ENCODE peak calls at places on chromosomes 13 and 19, in nine cellular contexts. A, J, P, G, T, K, L, M and I are unnamed samples.

GRCh38 chr13:73714522-73714921 is 419.7 kb downstream of the KLF12 start:
- DNase-seq in P (no peak), M (no peak), J (no peak), A (no peak), K (no peak), T (no peak), G (no peak), L (no peak), I (no peak)

GRCh38 chr13:110531671-110532083 is 29.8 kb downstream of the RAB20 start:
- DNase-seq in L (no peak), M (no peak), K (no peak), G (no peak), A (no peak), P (no peak), T (no peak), J (no peak), I (no peak)

GRCh38 chr19:291561-292280 is 518 bp upstream of the PLPP2 start:
- DNase-seq in T (no peak), K (no peak), G (no peak), J (no peak), L (no peak), P (no peak), A (no peak), M (no peak), I (no peak)

GRCh38 chr19:55188620-55189019 is 8.5 kb upstream of the SYT5 start:
- DNase-seq in K (no peak), M (no peak), J (no peak), T (no peak), A (no peak), G (no peak), L (no peak), P (no peak), I (no peak)

GRCh38 chr13:85520445-85520844 is 278.8 kb downstream of the SLITRK6 start:
- DNase-seq in A (no peak), J (no peak), M (no peak), P (no peak), T (no peak), G (no peak), L (no peak), K (no peak), I (no peak)

GRCh38 chr13:28441533-28441928 is 53.4 kb downstream of the FLT1 start:
- DNase-seq in G (no peak), A (no peak), J (no peak), T (no peak), P (no peak), L (no peak), M (no peak), K (no peak), I (no peak)

GRCh38 chr13:51518847-51519246 is 65.4 kb upstream of the WDFY2 start:
- DNase-seq in M (no peak), T (no peak), A (no peak), J (no peak), L (no peak), G (no peak), K (no peak), P (no peak), I (peak; percentile 32)

GRCh38 chr13:48400820-48401219 is 12.1 kb downstream of the LPAR6 start:
- DNase-seq in G (peak; percentile 3), K (no peak), A (no peak), T (no peak), M (no peak), J (peak; percentile 56), L (no peak), P (no peak), I (no peak)

GRCh38 chr13:111990362-111990761 is 76.6 kb upstream of the SOX1 start:
- DNase-seq in J (no peak), K (no peak), G (no peak), M (no peak), P (no peak), L (no peak), T (no peak), A (no peak), I (no peak)

GRCh38 chr19:30447276-30447870 is 75.2 kb downstream of the ZNF536 start:
- DNase-seq in A (no peak), K (no peak), T (no peak), P (no peak), M (no peak), J (no peak), L (no peak), G (no peak), I (no peak)

GRCh38 chr13:110347535-110348308 is 40.6 kb downstream of the COL4A2 start:
- DNase-seq in P (no peak), A (no peak), T (peak; percentile 63), J (peak; percentile 71), M (no peak), L (no peak), G (no peak), K (no peak), I (no peak)

GRCh38 chr19:5001547-5002131 is 32.7 kb downstream of the KDM4B start:
- DNase-seq in M (no peak), J (peak; percentile 40), G (peak; percentile 14), L (peak; percentile 48), P (peak; percentile 65), A (no peak), K (no peak), T (no peak), I (no peak)

GRCh38 chr19:35911790-35912189 is 3.7 kb upstream of the TYROBP start:
- DNase-seq in P (no peak), G (no peak), J (no peak), M (no peak), K (no peak), T (no peak), L (peak; percentile 69), A (no peak), I (no peak)

GRCh38 chr13:48194392-48194754 is 38.6 kb upstream of the ITM2B start:
- DNase-seq in M (no peak), L (no peak), P (no peak), K (no peak), A (no peak), J (no peak), G (peak; percentile 71), T (no peak), I (no peak)

GRCh38 chr13:98068511-98068910 is 74.4 kb upstream of the FARP1 start:
- DNase-seq in K (no peak), M (no peak), T (no peak), G (no peak), A (no peak), J (no peak), L (no peak), P (no peak), I (no peak)

GRCh38 chr19:28744943-28745342 is 468.0 kb downstream of the UQCRFS1 start:
- DNase-seq in J (no peak), A (no peak), K (no peak), G (no peak), P (no peak), M (no peak), T (no peak), L (no peak), I (no peak)

GRCh38 chr13:107360010-107360409 is 792.1 kb upstream of the ARGLU1 start:
- DNase-seq in A (no peak), M (no peak), K (no peak), P (no peak), J (no peak), T (no peak), G (no peak), L (no peak), I (no peak)

GRCh38 chr19:6047741-6048231 is 62.5 kb downstream of the RFX2 start:
- DNase-seq in M (no peak), J (no peak), T (no peak), A (peak; percentile 61), L (peak; percentile 48), P (peak; percentile 67), G (no peak), K (no peak), I (no peak)

GRCh38 chr19:16527971-16528521 is 14.2 kb downstream of the CHERP start:
- DNase-seq in A (no peak), G (peak; percentile 26), P (peak; percentile 46), M (no peak), T (no peak), K (peak; percentile 28), L (no peak), J (no peak), I (no peak)

GRCh38 chr13:97223711-97224461 is 1.8 kb downstream of the MBNL2 start:
- DNase-seq in A (no peak), P (no peak), L (peak; percentile 58), T (peak; percentile 46), G (peak; percentile 63), K (no peak), J (peak; percentile 75), M (peak; percentile 81), I (no peak)

GRCh38 chr13:28409648-28410047 is 85.3 kb downstream of the FLT1 start:
- DNase-seq in K (no peak), M (no peak), J (no peak), G (no peak), T (no peak), L (no peak), P (no peak), A (no peak), I (no peak)

GRCh38 chr13:82432949-82433348 is 1449.3 kb downstream of the SLITRK1 start:
- DNase-seq in K (no peak), L (no peak), G (no peak), M (no peak), T (no peak), A (no peak), P (no peak), J (no peak), I (no peak)

GRCh38 chr19:31451686-31452325 is 102.6 kb upstream of the TSHZ3 start:
- DNase-seq in P (no peak), T (no peak), G (no peak), K (no peak), L (no peak), J (no peak), A (no peak), M (no peak), I (no peak)

GRCh38 chr13:75687145-75687763 is 51.1 kb downstream of the LMO7 start:
- DNase-seq in T (no peak), K (no peak), M (no peak), J (no peak), L (no peak), A (no peak), P (peak; percentile 15), G (no peak), I (no peak)

GRCh38 chr13:108807841-108808240 is 178.4 kb downstream of the MYO16 start:
- DNase-seq in G (no peak), T (no peak), K (no peak), A (no peak), M (no peak), J (no peak), P (no peak), L (no peak), I (no peak)

GRCh38 chr13:22061806-22062391 is 391.0 kb downstream of the FGF9 start:
- DNase-seq in M (no peak), J (no peak), T (no peak), A (no peak), K (no peak), G (peak; percentile 60), P (no peak), L (no peak), I (no peak)

GRCh38 chr13:53201454-53202225 is 173.0 kb downstream of the OLFM4 start:
- DNase-seq in A (peak; percentile 61), K (no peak), G (no peak), P (peak; percentile 10), J (no peak), L (no peak), M (no peak), T (peak; percentile 35), I (no peak)

GRCh38 chr19:4556574-4557185 is 2.8 kb downstream of the SEMA6B start:
- DNase-seq in K (no peak), P (no peak), M (no peak), A (no peak), L (no peak), J (no peak), T (no peak), G (no peak), I (no peak)

GRCh38 chr13:47549219-47549752 is 451.8 kb downstream of the SUCLA2 start:
- DNase-seq in T (no peak), A (no peak), K (no peak), L (no peak), J (no peak), P (no peak), G (no peak), M (no peak), I (no peak)

GRCh38 chr13:39201075-39201630 is 162.9 kb downstream of the NHLRC3 start:
- DNase-seq in J (no peak), P (no peak), G (no peak), T (peak; percentile 41), L (no peak), K (no peak), M (no peak), A (no peak), I (no peak)

GRCh38 chr13:100980171-100980570 is 305.6 kb upstream of the TMTC4 start:
- DNase-seq in J (no peak), L (no peak), P (no peak), A (no peak), K (no peak), T (no peak), M (no peak), G (no peak), I (no peak)